ENCODE peak calls at places on chromosomes 6 and 20, in five cellular contexts. G, Q, W, H and J are unnamed samples.

GRCh38 chr6:73123632-73124329 is 101.5 kb downstream of the KHDC1L start:
- DNase-seq in G (no peak), Q (no peak), W (no peak), H (no peak), J (no peak)

GRCh38 chr6:1868561-1869261 is 259.0 kb downstream of the FOXC1 start:
- DNase-seq in G (no peak), W (no peak), H (no peak), Q (no peak), J (no peak)

GRCh38 chr6:27145731-27146455 is 101.6 kb upstream of the PRSS16 start:
- DNase-seq in H (peak), G (peak), W (peak), Q (peak), J (peak)

GRCh38 chr6:151379933-151380847 is 11.2 kb downstream of the ZBTB2 start:
- DNase-seq in W (peak), H (no peak), Q (peak), G (peak), J (no peak)

GRCh38 chr6:149482542-149483261 is 2.1 kb downstream of the ZC3H12D start:
- DNase-seq in W (no peak), G (no peak), H (no peak), Q (no peak), J (no peak)

GRCh38 chr6:166955865-166956443 is 396 bp downstream of the RNASET2 start:
- DNase-seq in H (no peak), Q (peak), W (no peak), G (no peak), J (no peak)

GRCh38 chr6:11613858-11614257 is 76.3 kb downstream of the TMEM170B start:
- DNase-seq in W (no peak), Q (no peak), G (peak), H (peak), J (peak)

GRCh38 chr6:109186012-109186411 is 90.7 kb downstream of the CEP57L1 start:
- DNase-seq in G (no peak), H (no peak), W (no peak), Q (no peak), J (no peak)

GRCh38 chr6:25050356-25050755 is 114.6 kb upstream of the RIPOR2 start:
- DNase-seq in G (peak), H (peak), Q (no peak), W (peak), J (peak)

GRCh38 chr6:46990031-46990644 is 52.0 kb downstream of the ADGRF1 start:
- DNase-seq in G (peak), W (no peak), H (no peak), Q (peak), J (no peak)

GRCh38 chr6:126107475-126108121 is 121.3 kb downstream of the TRMT11 start:
- DNase-seq in Q (no peak), W (no peak), G (peak), H (no peak), J (no peak)

GRCh38 chr20:13231031-13231752 is 10.1 kb downstream of the ISM1 start:
- DNase-seq in W (peak), Q (no peak), H (peak), G (no peak), J (peak)

GRCh38 chr6:13373919-13374318 is 45.6 kb upstream of the TBC1D7 start:
- DNase-seq in W (no peak), G (no peak), H (no peak), Q (no peak), J (no peak)

GRCh38 chr6:7878401-7878964 is 32.1 kb downstream of the TXNDC5 start:
- DNase-seq in W (no peak), Q (no peak), G (no peak), H (no peak), J (no peak)

GRCh38 chr6:129890701-129891100 is 29.6 kb upstream of the TMEM244 start:
- DNase-seq in Q (no peak), W (no peak), H (no peak), G (peak), J (no peak)

GRCh38 chr20:33630507-33630906 is 31.6 kb upstream of the C20orf144 start:
- DNase-seq in W (no peak), Q (no peak), G (no peak), H (no peak), J (no peak)

GRCh38 chr20:38747495-38748096 is 664 bp upstream of the ACTR5 start:
- DNase-seq in Q (no peak), G (no peak), W (no peak), H (no peak), J (no peak)

GRCh38 chr20:61990484-61990883 is 75.2 kb downstream of the TAF4 start:
- DNase-seq in W (no peak), H (no peak), Q (no peak), G (no peak), J (no peak)

GRCh38 chr6:149777624-149778023 is 28.1 kb downstream of the PCMT1 start:
- DNase-seq in Q (no peak), G (no peak), H (no peak), W (no peak), J (no peak)

GRCh38 chr6:149210376-149210775 is 107.1 kb upstream of the TAB2 start:
- DNase-seq in Q (no peak), G (peak), H (no peak), W (no peak), J (peak)

GRCh38 chr20:32378461-32378860 is 20.3 kb downstream of the ASXL1 start:
- DNase-seq in Q (no peak), G (peak), H (no peak), W (no peak), J (no peak)

GRCh38 chr6:103036846-103037245 is 1643.3 kb downstream of the GRIK2 start:
- DNase-seq in H (no peak), G (no peak), W (no peak), Q (no peak), J (no peak)

GRCh38 chr6:160030103-160030502 is 61.2 kb downstream of the IGF2R start:
- DNase-seq in H (peak), W (no peak), G (peak), Q (peak), J (peak)

GRCh38 chr20:47165376-47165865 is 191.1 kb downstream of the ZMYND8 start:
- DNase-seq in G (no peak), W (no peak), Q (no peak), H (no peak), J (no peak)

GRCh38 chr6:136067731-136068341 is 182.3 kb downstream of the MTFR2 start:
- DNase-seq in H (peak), Q (peak), G (peak), W (no peak), J (peak)

GRCh38 chr6:170269151-170269872 is 21.6 kb downstream of the DLL1 start:
- DNase-seq in W (no peak), G (no peak), H (no peak), Q (peak), J (no peak)